ENCODE peak calls at places on chromosomes 11 and 22, in eight cellular contexts. J is PC-9, O is colonic mucosa, K is PC-3, P is neuronal stem cell, Q is lung, M is OCI-LY7, A is A549. U is an unnamed sample. For H3K4me1, the result is how much of the 10 kb centered on the place peaks cover.

GRCh38 chr22:46390652-46391301 is 55.3 kb downstream of the TRMU start:
- DNase-seq in J (peak), O (no peak), K (peak), P (no peak), Q (peak), M (no peak), A (no peak), U (no peak)

GRCh38 chr22:28609921-28610320 is 69.7 kb downstream of the TTC28 start:
- DNase-seq in J (no peak), O (no peak), K (no peak), P (no peak), Q (no peak), M (no peak), A (no peak), U (no peak)

GRCh38 chr11:47056261-47056915 is 119.8 kb downstream of the CSTPP1 start:
- DNase-seq in J (peak), O (no peak), K (no peak), P (no peak), Q (no peak), M (no peak), A (no peak), U (no peak)

GRCh38 chr11:119991669-119992068 is 146.2 kb downstream of the TRIM29 start:
- DNase-seq in J (no peak), O (no peak), K (no peak), P (no peak), Q (no peak), M (no peak), A (no peak), U (no peak)

GRCh38 chr11:89491141-89491690 is at the start of gene NOX4:
- DNase-seq in J (no peak), O (no peak), K (no peak), P (peak), Q (no peak), M (no peak), A (no peak), U (peak)

GRCh38 chr11:68495872-68496271 is 35.3 kb downstream of the PPP6R3 start:
- DNase-seq in J (no peak), O (no peak), K (no peak), P (no peak), Q (no peak), M (no peak), A (no peak), U (peak)

GRCh38 chr11:43802509-43802908 is 78.1 kb upstream of the ALKBH3 start:
- DNase-seq in J (no peak), O (no peak), K (peak), P (no peak), Q (no peak), M (peak), A (no peak), U (no peak)

GRCh38 chr11:63841554-63841953 is 2.6 kb downstream of the MARK2 start:
- DNase-seq in J (peak), O (no peak), K (peak), P (no peak), Q (peak), M (no peak), A (no peak), U (peak)

GRCh38 chr11:1675536-1676253 is 21.3 kb upstream of the KRTAP5-6 start:
- DNase-seq in J (no peak), O (no peak), K (no peak), P (no peak), Q (no peak), M (no peak), A (no peak), U (no peak)

GRCh38 chr11:4459470-4459869 is 10.4 kb downstream of the OR52K2 start:
- DNase-seq in J (no peak), O (peak), K (no peak), P (no peak), Q (peak), M (no peak), A (no peak), U (no peak)

GRCh38 chr11:102192349-102193066 is 82.3 kb downstream of the YAP1 start:
- DNase-seq in J (no peak), O (no peak), K (no peak), P (no peak), Q (no peak), M (no peak), A (no peak), U (no peak)

GRCh38 chr22:44707752-44708151 is 5.7 kb downstream of the PRR5 start:
- DNase-seq in J (no peak), O (no peak), K (peak), P (no peak), Q (no peak), M (no peak), A (no peak), U (no peak)

GRCh38 chr11:22778642-22779041 is 51.0 kb downstream of the SVIP start:
- DNase-seq in J (no peak), O (no peak), K (no peak), P (no peak), Q (no peak), M (no peak), A (peak), U (no peak)

GRCh38 chr11:114027941-114028340 is 31.6 kb upstream of the ZBTB16 start:
- DNase-seq in J (no peak), O (no peak), K (peak), P (no peak), Q (no peak), M (peak), A (no peak), U (no peak)

GRCh38 chr11:15641191-15641810 is 526.6 kb downstream of the INSC start:
- DNase-seq in J (no peak), O (no peak), K (no peak), P (no peak), Q (no peak), M (no peak), A (no peak), U (peak)

GRCh38 chr11:132976115-132976514 is 556.2 kb downstream of the OPCML start:
- DNase-seq in J (no peak), O (no peak), K (no peak), P (no peak), Q (no peak), M (no peak), A (no peak), U (no peak)

GRCh38 chr11:65786786-65787636 is at the start of gene OVOL1:
- DNase-seq in J (peak), O (peak), K (peak), P (no peak), Q (peak), M (no peak), A (no peak), U (peak)

GRCh38 chr22:41661088-41661487 is 27.6 kb downstream of the SNU13 start:
- DNase-seq in J (no peak), O (no peak), K (no peak), P (no peak), Q (no peak), M (no peak), A (no peak), U (no peak)

GRCh38 chr11:105466582-105467228 is 143.2 kb upstream of the GRIA4 start:
- DNase-seq in J (peak), O (no peak), K (peak), P (no peak), Q (no peak), M (no peak), A (no peak), U (peak)

GRCh38 chr11:124656759-124657627 is 16.5 kb downstream of the SIAE start:
- DNase-seq in J (no peak), O (no peak), K (no peak), P (no peak), Q (no peak), M (no peak), A (no peak), U (peak)

GRCh38 chr22:20099099-20099711 is 16.7 kb upstream of the RANBP1 start:
- DNase-seq in J (no peak), O (no peak), K (no peak), P (no peak), Q (no peak), M (no peak), A (no peak), U (no peak)

GRCh38 chr11:45332486-45332934 is 46.4 kb upstream of the SYT13 start:
- DNase-seq in J (no peak), O (peak), K (no peak), P (peak), Q (no peak), M (peak), A (peak), U (peak)

GRCh38 chr22:24407278-24407665 is 20.1 kb upstream of the ADORA2A start:
- DNase-seq in J (no peak), O (no peak), K (no peak), P (no peak), Q (no peak), M (no peak), A (no peak), U (no peak)

GRCh38 chr11:120404495-120404894 is 68.3 kb downstream of the ARHGEF12 start:
- DNase-seq in J (no peak), O (no peak), K (no peak), P (no peak), Q (no peak), M (no peak), A (no peak), U (no peak)

GRCh38 chr11:132850106-132850505 is 682.2 kb downstream of the OPCML start:
- DNase-seq in J (no peak), O (no peak), K (no peak), P (no peak), Q (no peak), M (no peak), A (no peak), U (no peak)

GRCh38 chr11:17138562-17138961 is 61.1 kb upstream of the RPS13 start:
- DNase-seq in J (no peak), O (no peak), K (no peak), P (no peak), Q (no peak), M (no peak), A (no peak), U (no peak)

GRCh38 chr11:17145972-17146371 is 61.8 kb downstream of the PIK3C2A start:
- DNase-seq in J (no peak), O (no peak), K (peak), P (no peak), Q (no peak), M (no peak), A (no peak), U (no peak)

GRCh38 chr11:17135934-17136683 is 58.6 kb upstream of the RPS13 start:
- DNase-seq in J (no peak), O (no peak), K (no peak), P (no peak), Q (no peak), M (no peak), A (no peak), U (no peak)

GRCh38 chr11:17142450-17142849 is 65.0 kb upstream of the RPS13 start:
- DNase-seq in J (no peak), O (no peak), K (no peak), P (no peak), Q (no peak), M (no peak), A (no peak), U (no peak)

GRCh38 chr11:17141156-17141555 is 63.7 kb upstream of the RPS13 start:
- DNase-seq in J (no peak), O (no peak), K (no peak), P (no peak), Q (no peak), M (no peak), A (no peak), U (no peak)
- H3K4me1 ChIP-seq in J (under half), O (under half), K (under half), P (under half), Q (under half), M (under half), A (under half), U (under half)

GRCh38 chr11:111606986-111607385 is 4.7 kb downstream of the SIK2 start:
- DNase-seq in J (peak), O (no peak), K (no peak), P (no peak), Q (no peak), M (no peak), A (no peak), U (no peak)

GRCh38 chr11:111604392-111605009 is 2.3 kb downstream of the SIK2 start:
- DNase-seq in J (peak), O (no peak), K (peak), P (peak), Q (no peak), M (peak), A (peak), U (no peak)

GRCh38 chr11:111607751-111608150 is 5.5 kb downstream of the SIK2 start:
- DNase-seq in J (peak), O (no peak), K (no peak), P (no peak), Q (no peak), M (no peak), A (no peak), U (no peak)

GRCh38 chr11:111603633-111604130 is 1.4 kb downstream of the SIK2 start:
- DNase-seq in J (peak), O (no peak), K (peak), P (no peak), Q (no peak), M (no peak), A (no peak), U (no peak)

DNA sequence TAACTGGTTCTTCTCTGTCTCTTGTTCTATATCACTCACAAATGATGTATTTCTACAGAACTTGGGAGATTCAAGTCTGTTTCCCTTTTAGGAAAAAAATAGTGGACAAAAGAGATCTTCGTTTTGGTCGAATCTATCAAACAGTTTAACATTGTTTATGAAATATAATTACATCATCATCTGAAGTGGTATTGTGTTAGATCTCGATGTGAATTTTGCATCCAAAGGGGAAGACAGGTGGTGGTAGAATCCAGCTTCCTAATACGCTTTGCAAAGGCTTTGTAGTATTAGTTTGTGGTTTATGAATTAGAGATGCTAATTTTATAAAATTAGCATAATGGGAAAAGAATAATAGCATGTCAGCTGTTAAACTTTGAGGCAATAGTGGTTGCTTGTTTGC is 3.4 kb downstream of the SIK2 start:
- DNase-seq in J (peak), O (no peak), K (no peak), P (no peak), Q (no peak), M (no peak), A (no peak), U (no peak)
- H3K4me3 ChIP-seq in J (peak), O (no peak), K (no peak), P (no peak), Q (no peak), M (no peak), A (no peak), U (no peak)

GRCh38 chr11:76859708-76860233 is 947 bp upstream of the ACER3 start:
- DNase-seq in J (no peak), O (no peak), K (no peak), P (no peak), Q (no peak), M (no peak), A (no peak), U (peak)
- H3K27ac ChIP-seq in J (no peak), O (no peak), K (no peak), P (no peak), Q (peak), M (no peak), A (no peak), U (no peak)

GRCh38 chr11:2927493-2927800 is 1.8 kb downstream of the PHLDA2 start:
- DNase-seq in J (no peak), O (no peak), K (no peak), P (no peak), Q (no peak), M (no peak), A (no peak), U (no peak)
- H3K4me1 ChIP-seq in J (under half), O (under half), K (under half), P (under half), Q (under half), M (under half), A (under half), U (half or more)

U was measured in thyroid gland.